ENCODE peak calls at places on chromosomes 11 and 22, in eight cellular contexts. One of them, this sample, is unnamed.

GRCh38 chr11:106668147-106668546 is 350.1 kb downstream of the GUCY1A2 start:
- DNase-seq in suprapubic skin: no peak
- DNase-seq in adrenal gland: no peak
- DNase-seq in sigmoid colon: no peak
- DNase-seq in prostate gland: no peak
- DNase-seq in stomach: no peak
- DNase-seq in A549: no peak
- DNase-seq in right lobe of liver: no peak
- DNase-seq in this sample: no peak

GRCh38 chr11:2302844-2303626 is 1.2 kb downstream of the TSPAN32 start:
- DNase-seq in prostate gland: no peak
- DNase-seq in stomach: peak
- DNase-seq in sigmoid colon: peak
- DNase-seq in adrenal gland: peak
- DNase-seq in right lobe of liver: peak
- DNase-seq in suprapubic skin: peak
- DNase-seq in A549: no peak
- DNase-seq in this sample: peak

GRCh38 chr11:76891793-76892192 is 31.1 kb downstream of the ACER3 start:
- DNase-seq in A549: no peak
- DNase-seq in suprapubic skin: no peak
- DNase-seq in stomach: no peak
- DNase-seq in adrenal gland: no peak
- DNase-seq in right lobe of liver: no peak
- DNase-seq in prostate gland: no peak
- DNase-seq in sigmoid colon: no peak
- DNase-seq in this sample: no peak

GRCh38 chr22:24247564-24248344 is 2.9 kb upstream of the GGT5 start:
- DNase-seq in right lobe of liver: peak
- DNase-seq in stomach: peak
- DNase-seq in adrenal gland: peak
- DNase-seq in suprapubic skin: peak
- DNase-seq in sigmoid colon: peak
- DNase-seq in A549: peak
- DNase-seq in prostate gland: peak
- DNase-seq in this sample: peak

GRCh38 chr22:27170491-27170890 is 513.1 kb downstream of the MIAT start:
- DNase-seq in sigmoid colon: peak
- DNase-seq in stomach: no peak
- DNase-seq in adrenal gland: peak
- DNase-seq in right lobe of liver: no peak
- DNase-seq in suprapubic skin: no peak
- DNase-seq in prostate gland: no peak
- DNase-seq in A549: peak
- DNase-seq in this sample: no peak

GRCh38 chr11:106249857-106250256 is 172.4 kb downstream of the AASDHPPT start:
- DNase-seq in right lobe of liver: no peak
- DNase-seq in sigmoid colon: no peak
- DNase-seq in stomach: no peak
- DNase-seq in suprapubic skin: no peak
- DNase-seq in A549: no peak
- DNase-seq in adrenal gland: no peak
- DNase-seq in prostate gland: no peak
- DNase-seq in this sample: no peak

GRCh38 chr11:17439316-17439782 is 37.3 kb downstream of the ABCC8 start:
- DNase-seq in A549: peak
- DNase-seq in prostate gland: no peak
- DNase-seq in stomach: peak
- DNase-seq in sigmoid colon: no peak
- DNase-seq in suprapubic skin: no peak
- DNase-seq in right lobe of liver: no peak
- DNase-seq in adrenal gland: no peak
- DNase-seq in this sample: no peak

GRCh38 chr22:26848244-26848920 is 191.0 kb downstream of the MIAT start:
- DNase-seq in A549: no peak
- DNase-seq in sigmoid colon: no peak
- DNase-seq in adrenal gland: peak
- DNase-seq in right lobe of liver: no peak
- DNase-seq in stomach: no peak
- DNase-seq in prostate gland: no peak
- DNase-seq in suprapubic skin: no peak
- DNase-seq in this sample: no peak

GRCh38 chr22:25919452-25919851 is 177.5 kb downstream of the MYO18B start:
- DNase-seq in prostate gland: no peak
- DNase-seq in right lobe of liver: no peak
- DNase-seq in A549: no peak
- DNase-seq in suprapubic skin: no peak
- DNase-seq in adrenal gland: no peak
- DNase-seq in stomach: no peak
- DNase-seq in sigmoid colon: no peak
- DNase-seq in this sample: no peak

GRCh38 chr22:42371112-42371900 is 60.9 kb downstream of the NFAM1 start:
- DNase-seq in stomach: no peak
- DNase-seq in sigmoid colon: no peak
- DNase-seq in right lobe of liver: no peak
- DNase-seq in suprapubic skin: no peak
- DNase-seq in A549: no peak
- DNase-seq in adrenal gland: no peak
- DNase-seq in prostate gland: no peak
- DNase-seq in this sample: no peak

GRCh38 chr11:14095882-14096281 is 133.4 kb downstream of the SPON1 start:
- DNase-seq in sigmoid colon: no peak
- DNase-seq in adrenal gland: no peak
- DNase-seq in prostate gland: no peak
- DNase-seq in right lobe of liver: no peak
- DNase-seq in A549: no peak
- DNase-seq in stomach: no peak
- DNase-seq in suprapubic skin: no peak
- DNase-seq in this sample: no peak

GRCh38 chr11:72971611-72972010 is 157.4 kb downstream of the ATG16L2 start:
- DNase-seq in sigmoid colon: no peak
- DNase-seq in prostate gland: no peak
- DNase-seq in suprapubic skin: no peak
- DNase-seq in right lobe of liver: no peak
- DNase-seq in stomach: no peak
- DNase-seq in adrenal gland: no peak
- DNase-seq in A549: no peak
- DNase-seq in this sample: no peak

GRCh38 chr11:63670738-63671321 is 346 bp downstream of the ATL3 start:
- DNase-seq in suprapubic skin: no peak
- DNase-seq in right lobe of liver: peak
- DNase-seq in A549: peak
- DNase-seq in sigmoid colon: peak
- DNase-seq in prostate gland: peak
- DNase-seq in adrenal gland: peak
- DNase-seq in stomach: peak
- DNase-seq in this sample: peak

GRCh38 chr22:37897805-37898204 is 8.3 kb upstream of the MICALL1 start:
- DNase-seq in sigmoid colon: no peak
- DNase-seq in suprapubic skin: no peak
- DNase-seq in right lobe of liver: no peak
- DNase-seq in adrenal gland: no peak
- DNase-seq in prostate gland: no peak
- DNase-seq in stomach: no peak
- DNase-seq in A549: no peak
- DNase-seq in this sample: no peak

GRCh38 chr22:37896181-37896592 is 9.9 kb upstream of the MICALL1 start:
- DNase-seq in sigmoid colon: no peak
- DNase-seq in stomach: peak
- DNase-seq in A549: no peak
- DNase-seq in prostate gland: peak
- DNase-seq in adrenal gland: no peak
- DNase-seq in right lobe of liver: no peak
- DNase-seq in suprapubic skin: no peak
- DNase-seq in this sample: no peak

GRCh38 chr22:37894939-37895670 is 11.0 kb upstream of the MICALL1 start:
- DNase-seq in prostate gland: peak
- DNase-seq in sigmoid colon: no peak
- DNase-seq in adrenal gland: no peak
- DNase-seq in stomach: peak
- DNase-seq in suprapubic skin: no peak
- DNase-seq in right lobe of liver: no peak
- DNase-seq in A549: no peak
- DNase-seq in this sample: no peak

GRCh38 chr22:37896939-37897338 is 9.2 kb upstream of the MICALL1 start:
- DNase-seq in stomach: no peak
- DNase-seq in sigmoid colon: no peak
- DNase-seq in prostate gland: no peak
- DNase-seq in adrenal gland: no peak
- DNase-seq in suprapubic skin: no peak
- DNase-seq in right lobe of liver: no peak
- DNase-seq in A549: no peak
- DNase-seq in this sample: no peak

DNA sequence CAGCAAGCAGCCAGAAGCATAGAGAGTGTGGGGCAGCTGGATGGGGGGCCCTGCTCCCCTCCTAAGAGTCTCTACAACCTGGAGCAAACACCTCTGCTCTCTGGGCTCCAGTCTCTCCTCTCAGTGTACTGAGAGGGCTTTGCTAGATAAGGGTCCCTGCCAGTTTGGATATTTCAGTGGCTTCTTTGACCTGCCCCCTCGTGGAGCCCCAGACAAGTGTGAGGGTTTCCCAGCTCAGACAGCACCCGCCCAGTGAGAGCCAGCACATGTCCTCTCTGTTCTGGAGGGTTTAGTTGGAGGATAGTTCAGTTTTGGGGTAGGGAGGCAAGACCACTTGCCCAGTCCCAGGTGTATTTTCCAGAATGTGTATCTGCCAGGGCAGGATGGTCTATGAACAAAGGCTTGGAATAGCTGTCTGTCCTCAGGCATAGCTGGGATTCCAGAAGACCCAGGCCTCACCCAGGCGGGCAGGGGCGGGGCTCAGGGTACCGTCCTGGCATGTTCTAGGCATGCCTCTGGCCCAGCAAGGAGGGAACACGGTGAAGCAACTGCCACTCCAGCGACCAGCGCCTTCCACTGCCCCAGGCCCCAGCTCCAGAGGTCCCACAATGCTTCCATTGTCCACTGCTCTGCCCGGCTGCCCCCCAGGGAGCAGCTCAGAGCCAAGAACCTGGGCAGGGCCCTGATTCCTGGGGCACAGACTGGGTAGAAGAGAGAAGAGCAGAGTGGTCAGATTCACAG is 7.5 kb upstream of the MICALL1 start:
- DNase-seq in prostate gland: peak
- DNase-seq in adrenal gland: no peak
- DNase-seq in suprapubic skin: no peak
- DNase-seq in right lobe of liver: no peak
- DNase-seq in sigmoid colon: peak
- DNase-seq in A549: no peak
- DNase-seq in stomach: peak
- DNase-seq in this sample: peak
- TF ChIP-seq CTCF in prostate gland: no peak
- TF ChIP-seq CTCF in adrenal gland: no peak
- TF ChIP-seq CTCF in suprapubic skin: no peak
- TF ChIP-seq CTCF in right lobe of liver: no peak
- TF ChIP-seq CTCF in sigmoid colon: no peak
- TF ChIP-seq CTCF in A549: no peak
- TF ChIP-seq CTCF in stomach: no peak
- TF ChIP-seq CTCF in this sample: no peak

DNA sequence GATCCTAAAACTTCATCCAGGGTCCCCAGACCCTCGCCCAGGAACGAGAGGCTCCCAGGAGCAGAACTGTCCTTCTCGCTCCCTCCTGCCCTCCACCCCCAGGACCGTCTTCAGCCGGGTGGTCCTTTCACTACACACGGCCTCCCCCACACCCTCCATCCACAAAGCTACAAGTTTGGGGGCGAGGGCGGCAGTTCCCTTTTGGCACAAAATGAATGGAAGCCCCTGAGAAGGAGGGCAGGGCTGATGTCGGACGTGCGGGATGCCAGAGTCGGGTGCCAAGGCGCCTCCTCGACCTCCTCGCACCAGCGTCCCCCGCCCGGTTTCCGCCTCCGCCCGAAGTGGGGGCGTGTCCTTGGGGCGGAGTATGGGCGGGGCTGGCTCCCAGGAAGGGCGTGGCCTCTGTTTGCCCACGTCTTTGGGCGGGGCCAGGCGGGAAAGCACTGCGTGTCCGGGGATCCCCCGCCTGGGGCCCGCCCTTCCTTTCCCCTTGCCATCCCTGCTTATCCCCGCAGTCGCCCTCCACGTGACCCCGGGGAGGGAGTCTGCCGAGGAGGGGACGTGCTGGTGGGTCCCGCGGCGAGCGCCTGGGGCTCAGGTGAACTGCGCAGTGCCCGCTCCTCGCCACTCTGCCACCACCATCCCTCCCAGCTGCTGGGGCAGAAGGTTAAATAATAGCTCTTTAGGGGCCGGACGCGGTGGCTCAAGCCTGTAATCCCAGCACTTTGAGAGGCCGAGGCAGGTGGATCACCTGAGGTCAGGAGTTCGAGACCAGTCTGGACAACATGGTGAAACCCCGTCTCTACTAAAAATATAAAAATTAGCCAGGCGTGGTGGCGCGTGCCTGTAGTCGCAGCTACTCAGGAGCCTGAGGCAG is 918 bp upstream of the EFEMP2 start:
- DNase-seq in prostate gland: peak
- DNase-seq in right lobe of liver: peak
- DNase-seq in adrenal gland: peak
- DNase-seq in sigmoid colon: peak
- DNase-seq in suprapubic skin: peak
- DNase-seq in stomach: peak
- DNase-seq in A549: peak
- DNase-seq in this sample: peak
- TF ChIP-seq POLR2A in prostate gland: peak
- TF ChIP-seq POLR2A in right lobe of liver: peak
- TF ChIP-seq POLR2A in adrenal gland: peak
- TF ChIP-seq POLR2A in sigmoid colon: peak
- TF ChIP-seq POLR2A in suprapubic skin: peak
- TF ChIP-seq POLR2A in stomach: no peak
- TF ChIP-seq POLR2A in A549: peak
- TF ChIP-seq POLR2A in this sample: no peak

GRCh38 chr22:20967697-20968201 is 694 bp downstream of the AIFM3 start:
- DNase-seq in right lobe of liver: no peak
- DNase-seq in suprapubic skin: no peak
- DNase-seq in adrenal gland: no peak
- DNase-seq in A549: no peak
- DNase-seq in prostate gland: no peak
- DNase-seq in stomach: no peak
- DNase-seq in sigmoid colon: no peak
- DNase-seq in this sample: no peak
- TF ChIP-seq CTCF in right lobe of liver: no peak
- TF ChIP-seq CTCF in suprapubic skin: no peak
- TF ChIP-seq CTCF in adrenal gland: no peak
- TF ChIP-seq CTCF in A549: no peak
- TF ChIP-seq CTCF in prostate gland: no peak
- TF ChIP-seq CTCF in stomach: no peak
- TF ChIP-seq CTCF in sigmoid colon: no peak
- TF ChIP-seq CTCF in this sample: no peak

DNA sequence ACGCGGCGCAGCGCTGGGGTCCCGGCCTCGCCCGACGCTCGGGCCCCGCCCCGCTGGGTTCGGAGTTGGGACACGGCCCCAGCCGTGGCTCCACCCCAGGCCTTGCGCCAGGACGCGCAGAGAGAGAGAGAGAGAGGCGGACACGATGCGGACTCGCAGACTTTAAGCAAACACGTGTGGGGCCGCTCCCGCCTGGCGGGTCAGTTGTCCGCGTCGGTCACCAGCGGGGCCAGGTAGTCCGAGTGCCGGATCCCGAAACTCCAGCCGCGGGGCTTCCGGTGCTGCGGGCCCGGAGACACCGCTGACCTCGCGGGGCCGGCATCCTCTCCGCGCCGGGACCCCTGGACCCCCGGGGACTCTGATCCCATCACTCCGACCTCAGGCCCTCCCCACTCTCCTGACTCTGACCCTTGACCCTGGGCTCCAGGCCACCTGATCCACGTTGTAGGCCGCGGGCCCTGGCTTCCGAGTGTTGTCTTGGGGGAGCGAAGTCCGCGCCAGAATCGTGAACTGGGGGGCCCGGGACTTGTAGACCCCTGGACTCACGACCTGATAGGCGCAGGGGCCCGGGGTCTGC is 556 bp upstream of the TYMP start:
- DNase-seq in A549: peak
- DNase-seq in prostate gland: peak
- DNase-seq in stomach: peak
- DNase-seq in suprapubic skin: peak
- DNase-seq in right lobe of liver: peak
- DNase-seq in adrenal gland: peak
- DNase-seq in sigmoid colon: peak
- DNase-seq in this sample: peak
- TF ChIP-seq POLR2A in A549: peak
- TF ChIP-seq POLR2A in prostate gland: peak
- TF ChIP-seq POLR2A in stomach: peak
- TF ChIP-seq POLR2A in suprapubic skin: no peak
- TF ChIP-seq POLR2A in right lobe of liver: peak
- TF ChIP-seq POLR2A in adrenal gland: peak
- TF ChIP-seq POLR2A in sigmoid colon: no peak
- TF ChIP-seq POLR2A in this sample: peak